ENCODE peak calls at places on chromosome 22, in six cellular contexts. One of them, this sample, is unnamed.

GRCh38 chr22:46129390-46130041 is 20.8 kb upstream of the PPARA start:
- ATAC-seq in stimulated activated effector memory CD8-positive, alpha-beta T cell treated with anti-CD3 and anti-CD28 coated beads, Interleukin-12 subunit alpha, Interleukin-12 subunit beta, amount 100 ng/mL, for 72 hours: no peak
- ATAC-seq in lower lobe of right lung: peak; percentile 64
- ATAC-seq in upper lobe of right lung: peak; percentile 81
- ATAC-seq in heart left ventricle: peak; percentile 45
- ATAC-seq in right cardiac atrium: peak; percentile 36
- ATAC-seq in this sample: no peak

GRCh38 chr22:36337365-36338130 is 50.2 kb downstream of the MYH9 start:
- ATAC-seq in stimulated activated effector memory CD8-positive, alpha-beta T cell treated with anti-CD3 and anti-CD28 coated beads, Interleukin-12 subunit alpha, Interleukin-12 subunit beta, amount 100 ng/mL, for 72 hours: no peak
- ATAC-seq in lower lobe of right lung: no peak
- ATAC-seq in upper lobe of right lung: no peak
- ATAC-seq in heart left ventricle: no peak
- ATAC-seq in right cardiac atrium: no peak
- ATAC-seq in this sample: no peak

GRCh38 chr22:37267661-37268413 is 14.5 kb upstream of the CYTH4 start:
- ATAC-seq in stimulated activated effector memory CD8-positive, alpha-beta T cell treated with anti-CD3 and anti-CD28 coated beads, Interleukin-12 subunit alpha, Interleukin-12 subunit beta, amount 100 ng/mL, for 72 hours: no peak
- ATAC-seq in lower lobe of right lung: peak; percentile 33
- ATAC-seq in upper lobe of right lung: peak; percentile 29
- ATAC-seq in heart left ventricle: no peak
- ATAC-seq in right cardiac atrium: no peak
- ATAC-seq in this sample: no peak

GRCh38 chr22:31206896-31207687 is 5.0 kb upstream of the LIMK2 start:
- ATAC-seq in stimulated activated effector memory CD8-positive, alpha-beta T cell treated with anti-CD3 and anti-CD28 coated beads, Interleukin-12 subunit alpha, Interleukin-12 subunit beta, amount 100 ng/mL, for 72 hours: peak; percentile 31
- ATAC-seq in lower lobe of right lung: peak; percentile 70
- ATAC-seq in upper lobe of right lung: peak; percentile 59
- ATAC-seq in heart left ventricle: peak; percentile 58
- ATAC-seq in right cardiac atrium: no peak
- ATAC-seq in this sample: peak; percentile 90

GRCh38 chr22:20988573-20989322 is 6.7 kb downstream of the LZTR1 start:
- ATAC-seq in stimulated activated effector memory CD8-positive, alpha-beta T cell treated with anti-CD3 and anti-CD28 coated beads, Interleukin-12 subunit alpha, Interleukin-12 subunit beta, amount 100 ng/mL, for 72 hours: no peak
- ATAC-seq in lower lobe of right lung: no peak
- ATAC-seq in upper lobe of right lung: no peak
- ATAC-seq in heart left ventricle: no peak
- ATAC-seq in right cardiac atrium: no peak
- ATAC-seq in this sample: no peak

GRCh38 chr22:41070665-41071331 is 21.6 kb upstream of the EP300 start:
- ATAC-seq in stimulated activated effector memory CD8-positive, alpha-beta T cell treated with anti-CD3 and anti-CD28 coated beads, Interleukin-12 subunit alpha, Interleukin-12 subunit beta, amount 100 ng/mL, for 72 hours: no peak
- ATAC-seq in lower lobe of right lung: peak; percentile 91
- ATAC-seq in upper lobe of right lung: peak; percentile 71
- ATAC-seq in heart left ventricle: no peak
- ATAC-seq in right cardiac atrium: no peak
- ATAC-seq in this sample: no peak

GRCh38 chr22:20771918-20772625 is 1.8 kb upstream of the SERPIND1 start:
- ATAC-seq in stimulated activated effector memory CD8-positive, alpha-beta T cell treated with anti-CD3 and anti-CD28 coated beads, Interleukin-12 subunit alpha, Interleukin-12 subunit beta, amount 100 ng/mL, for 72 hours: no peak
- ATAC-seq in lower lobe of right lung: no peak
- ATAC-seq in upper lobe of right lung: peak; percentile 31
- ATAC-seq in heart left ventricle: no peak
- ATAC-seq in right cardiac atrium: peak; percentile 52
- ATAC-seq in this sample: no peak

GRCh38 chr22:19576460-19577421 is 52.5 kb upstream of the CLDN5 start:
- ATAC-seq in stimulated activated effector memory CD8-positive, alpha-beta T cell treated with anti-CD3 and anti-CD28 coated beads, Interleukin-12 subunit alpha, Interleukin-12 subunit beta, amount 100 ng/mL, for 72 hours: peak; percentile 95
- ATAC-seq in lower lobe of right lung: peak; percentile 60
- ATAC-seq in upper lobe of right lung: peak; percentile 68
- ATAC-seq in heart left ventricle: peak; percentile 83
- ATAC-seq in right cardiac atrium: peak; percentile 53
- ATAC-seq in this sample: peak; percentile 76

GRCh38 chr22:24485608-24486007 is 9.5 kb upstream of the UPB1 start:
- ATAC-seq in stimulated activated effector memory CD8-positive, alpha-beta T cell treated with anti-CD3 and anti-CD28 coated beads, Interleukin-12 subunit alpha, Interleukin-12 subunit beta, amount 100 ng/mL, for 72 hours: no peak
- ATAC-seq in lower lobe of right lung: no peak
- ATAC-seq in upper lobe of right lung: no peak
- ATAC-seq in heart left ventricle: no peak
- ATAC-seq in right cardiac atrium: peak; percentile 71
- ATAC-seq in this sample: no peak

GRCh38 chr22:35734517-35734827 is 16.8 kb downstream of the APOL5 start:
- ATAC-seq in stimulated activated effector memory CD8-positive, alpha-beta T cell treated with anti-CD3 and anti-CD28 coated beads, Interleukin-12 subunit alpha, Interleukin-12 subunit beta, amount 100 ng/mL, for 72 hours: no peak
- ATAC-seq in lower lobe of right lung: no peak
- ATAC-seq in upper lobe of right lung: no peak
- ATAC-seq in heart left ventricle: no peak
- ATAC-seq in right cardiac atrium: no peak
- ATAC-seq in this sample: no peak